ENCODE peak calls at places on chromosomes 16 and 17, in five cellular contexts. One of them, this sample, is unnamed.

GRCh38 chr17:31629696-31630470 is 229.2 kb downstream of the COPRS start:
- DNase-seq in AG10803: peak; percentile 99
- DNase-seq in suprapubic skin: no peak
- DNase-seq in PC-9: no peak
- DNase-seq in fibroblast of the aortic adventitia: peak; percentile 87
- DNase-seq in this sample: no peak

GRCh38 chr17:56939869-56940484 is 20.9 kb downstream of the COIL start:
- DNase-seq in AG10803: peak; percentile 56
- DNase-seq in suprapubic skin: no peak
- DNase-seq in fibroblast of the aortic adventitia: peak; percentile 81
- DNase-seq in PC-9: peak; percentile 2
- DNase-seq in this sample: no peak

GRCh38 chr17:49341356-49341755 is 20.7 kb downstream of the ZNF652 start:
- DNase-seq in suprapubic skin: no peak
- DNase-seq in AG10803: no peak
- DNase-seq in fibroblast of the aortic adventitia: peak; percentile 25
- DNase-seq in PC-9: no peak
- DNase-seq in this sample: no peak

GRCh38 chr16:54086791-54087190 is 199.8 kb downstream of the IRX3 start:
- DNase-seq in AG10803: no peak
- DNase-seq in suprapubic skin: no peak
- DNase-seq in fibroblast of the aortic adventitia: no peak
- DNase-seq in PC-9: no peak
- DNase-seq in this sample: no peak

GRCh38 chr17:62712011-62712615 is 84.6 kb downstream of the MRC2 start:
- DNase-seq in fibroblast of the aortic adventitia: no peak
- DNase-seq in PC-9: no peak
- DNase-seq in AG10803: no peak
- DNase-seq in suprapubic skin: no peak
- DNase-seq in this sample: no peak

GRCh38 chr16:75026892-75027391 is 28.1 kb downstream of the ZNRF1 start:
- DNase-seq in AG10803: no peak
- DNase-seq in fibroblast of the aortic adventitia: peak; percentile 32
- DNase-seq in suprapubic skin: no peak
- DNase-seq in PC-9: no peak
- DNase-seq in this sample: no peak

GRCh38 chr16:46748775-46749705 is 896 bp upstream of the MYLK3 start:
- DNase-seq in PC-9: no peak
- DNase-seq in fibroblast of the aortic adventitia: no peak
- DNase-seq in AG10803: no peak
- DNase-seq in suprapubic skin: peak; percentile 35
- DNase-seq in this sample: no peak

GRCh38 chr17:51853857-51854256 is 304.7 kb downstream of the CA10 start:
- DNase-seq in suprapubic skin: no peak
- DNase-seq in fibroblast of the aortic adventitia: no peak
- DNase-seq in AG10803: no peak
- DNase-seq in PC-9: no peak
- DNase-seq in this sample: no peak

GRCh38 chr16:57315401-57315800 is 30.9 kb upstream of the PLLP start:
- DNase-seq in fibroblast of the aortic adventitia: no peak
- DNase-seq in PC-9: no peak
- DNase-seq in AG10803: no peak
- DNase-seq in suprapubic skin: no peak
- DNase-seq in this sample: no peak

GRCh38 chr17:48036693-48037035 is 933 bp downstream of the COPZ2 start:
- DNase-seq in PC-9: no peak
- DNase-seq in fibroblast of the aortic adventitia: no peak
- DNase-seq in suprapubic skin: no peak
- DNase-seq in AG10803: no peak
- DNase-seq in this sample: no peak

GRCh38 chr17:48038687-48039086 is 1.1 kb upstream of the COPZ2 start:
- DNase-seq in fibroblast of the aortic adventitia: no peak
- DNase-seq in PC-9: no peak
- DNase-seq in suprapubic skin: no peak
- DNase-seq in AG10803: no peak
- DNase-seq in this sample: no peak

GRCh38 chr17:48037924-48038323 is 327 bp upstream of the COPZ2 start:
- DNase-seq in PC-9: no peak
- DNase-seq in suprapubic skin: no peak
- DNase-seq in AG10803: peak; percentile 22
- DNase-seq in fibroblast of the aortic adventitia: no peak
- DNase-seq in this sample: no peak

GRCh38 chr17:48031966-48032365 is 5.6 kb downstream of the COPZ2 start:
- DNase-seq in fibroblast of the aortic adventitia: no peak
- DNase-seq in AG10803: no peak
- DNase-seq in PC-9: no peak
- DNase-seq in suprapubic skin: no peak
- DNase-seq in this sample: no peak

GRCh38 chr17:48037036-48037881 is at the start of gene COPZ2:
- DNase-seq in fibroblast of the aortic adventitia: peak; percentile 49
- DNase-seq in suprapubic skin: no peak
- DNase-seq in PC-9: no peak
- DNase-seq in AG10803: peak; percentile 69
- DNase-seq in this sample: no peak
- TF ChIP-seq CTCF in fibroblast of the aortic adventitia: peak; percentile 61
- TF ChIP-seq CTCF in suprapubic skin: peak; percentile 46
- TF ChIP-seq CTCF in PC-9: no peak
- TF ChIP-seq CTCF in AG10803: peak; percentile 56
- TF ChIP-seq CTCF in this sample: no peak

GRCh38 chr17:76353599-76354316 is at the start of gene PRPSAP1:
- DNase-seq in PC-9: peak; percentile 88
- DNase-seq in suprapubic skin: peak; percentile 91
- DNase-seq in AG10803: peak; percentile 90
- DNase-seq in fibroblast of the aortic adventitia: peak; percentile 93
- DNase-seq in this sample: peak; percentile 82

GRCh38 chr17:76350463-76350862 is 3.3 kb downstream of the PRPSAP1 start:
- DNase-seq in PC-9: no peak
- DNase-seq in fibroblast of the aortic adventitia: no peak
- DNase-seq in AG10803: no peak
- DNase-seq in suprapubic skin: no peak
- DNase-seq in this sample: no peak

GRCh38 chr17:76353004-76353598 is 615 bp downstream of the PRPSAP1 start:
- DNase-seq in fibroblast of the aortic adventitia: no peak
- DNase-seq in PC-9: peak; percentile 35
- DNase-seq in AG10803: no peak
- DNase-seq in suprapubic skin: peak; percentile 74
- DNase-seq in this sample: no peak

GRCh38 chr17:76354317-76354729 is 607 bp upstream of the PRPSAP1 start:
- DNase-seq in AG10803: no peak
- DNase-seq in fibroblast of the aortic adventitia: no peak
- DNase-seq in suprapubic skin: no peak
- DNase-seq in PC-9: no peak
- DNase-seq in this sample: no peak

GRCh38 chr17:76351526-76352071 is 2.1 kb downstream of the PRPSAP1 start:
- DNase-seq in fibroblast of the aortic adventitia: no peak
- DNase-seq in AG10803: no peak
- DNase-seq in suprapubic skin: no peak
- DNase-seq in PC-9: no peak
- DNase-seq in this sample: no peak
- H3K4me3 ChIP-seq in fibroblast of the aortic adventitia: peak overlapping the region; percentile 1
- H3K4me3 ChIP-seq in AG10803: no peak overlapping the region
- H3K4me3 ChIP-seq in suprapubic skin: no peak overlapping the region
- H3K4me3 ChIP-seq in PC-9: no peak overlapping the region
- H3K4me3 ChIP-seq in this sample: no peak overlapping the region

GRCh38 chr16:81313731-81314602 is 795 bp upstream of the GAN start:
- DNase-seq in fibroblast of the aortic adventitia: peak; percentile 18
- DNase-seq in PC-9: no peak
- DNase-seq in AG10803: peak; percentile 53
- DNase-seq in suprapubic skin: no peak
- DNase-seq in this sample: no peak
- TF ChIP-seq CTCF in fibroblast of the aortic adventitia: no peak
- TF ChIP-seq CTCF in PC-9: no peak
- TF ChIP-seq CTCF in AG10803: no peak
- TF ChIP-seq CTCF in suprapubic skin: no peak
- TF ChIP-seq CTCF in this sample: no peak

DNA sequence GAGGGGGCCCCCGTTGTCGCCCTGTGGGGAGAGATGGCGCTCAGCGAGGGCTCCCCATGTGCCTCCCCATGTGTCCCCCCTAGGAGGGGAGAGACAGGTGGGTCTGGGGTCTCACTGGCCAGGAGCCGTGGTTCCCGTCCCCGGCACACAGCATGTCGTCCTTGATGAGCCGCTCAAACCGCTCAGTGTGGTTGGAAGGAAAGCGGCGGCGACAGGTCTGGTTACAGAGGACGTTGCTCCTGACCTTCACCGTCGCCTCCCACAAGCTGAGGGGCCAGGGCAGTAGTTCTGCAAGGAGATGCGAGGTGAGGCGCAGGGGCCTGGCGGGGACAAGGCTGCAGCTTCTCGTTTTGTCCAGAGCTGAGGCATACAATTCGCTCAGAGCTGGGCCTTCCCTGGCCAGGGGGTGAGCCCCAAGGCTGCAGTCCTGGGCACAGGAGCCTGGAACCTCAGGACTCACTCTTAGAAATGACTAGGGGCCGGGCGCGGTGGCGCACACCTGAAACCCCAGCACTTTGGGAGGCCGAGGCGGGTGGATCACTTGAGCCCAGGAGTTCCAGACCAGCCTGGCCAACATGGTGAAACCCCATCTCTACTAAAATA is 22.8 kb upstream of the UBE2I start:
- DNase-seq in PC-9: no peak
- DNase-seq in suprapubic skin: no peak
- DNase-seq in AG10803: no peak
- DNase-seq in fibroblast of the aortic adventitia: no peak
- DNase-seq in this sample: no peak
- H3K4me3 ChIP-seq in PC-9: no peak overlapping the region
- H3K4me3 ChIP-seq in suprapubic skin: no peak overlapping the region
- H3K4me3 ChIP-seq in AG10803: no peak overlapping the region
- H3K4me3 ChIP-seq in fibroblast of the aortic adventitia: no peak overlapping the region
- H3K4me3 ChIP-seq in this sample: no peak overlapping the region

GRCh38 chr16:8855051-8855786 is 13.6 kb downstream of the CARHSP1 start:
- DNase-seq in fibroblast of the aortic adventitia: no peak
- DNase-seq in AG10803: no peak
- DNase-seq in suprapubic skin: no peak
- DNase-seq in PC-9: no peak
- DNase-seq in this sample: no peak
- TF ChIP-seq CTCF in fibroblast of the aortic adventitia: peak; percentile 4
- TF ChIP-seq CTCF in AG10803: no peak
- TF ChIP-seq CTCF in suprapubic skin: no peak
- TF ChIP-seq CTCF in PC-9: no peak
- TF ChIP-seq CTCF in this sample: no peak

DNA sequence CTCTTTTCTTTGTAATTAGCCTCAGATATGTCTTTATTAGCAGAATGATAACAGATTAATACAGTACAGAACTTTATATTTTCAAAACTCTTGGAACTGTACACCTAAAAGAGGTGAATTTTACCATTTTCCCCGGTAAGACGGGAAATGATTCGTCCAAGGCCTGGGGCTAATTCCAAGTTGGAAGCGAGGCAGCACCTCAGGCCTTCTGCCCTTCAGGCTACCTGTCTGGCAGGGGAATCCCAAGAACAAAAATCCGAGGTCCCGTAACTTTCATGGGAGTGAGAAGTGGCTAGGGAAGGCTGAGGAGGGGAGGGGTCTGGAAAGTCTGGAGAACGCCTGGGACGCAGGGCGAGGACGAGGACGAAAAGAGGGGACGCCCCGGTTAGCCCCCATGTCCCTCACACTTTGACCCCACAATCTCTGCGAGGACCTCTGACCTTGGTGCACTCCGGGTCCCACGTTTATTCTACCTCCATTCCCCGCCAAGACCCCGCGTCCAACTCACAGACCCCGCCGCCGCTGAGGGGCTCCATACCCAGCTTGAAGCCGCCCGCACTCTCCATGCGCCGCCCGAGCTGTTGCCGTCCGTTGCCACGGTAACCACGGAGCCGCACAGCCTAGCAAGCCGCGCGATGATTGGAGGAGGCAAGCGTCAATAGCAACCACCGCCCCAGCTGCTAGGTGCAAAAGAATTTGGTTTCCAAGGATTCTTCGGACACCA is at the start of gene HYDIN:
- DNase-seq in fibroblast of the aortic adventitia: peak; percentile 4
- DNase-seq in suprapubic skin: peak; percentile 60
- DNase-seq in PC-9: peak; percentile 90
- DNase-seq in AG10803: peak; percentile 24
- DNase-seq in this sample: peak; percentile 51
- H3K4me3 ChIP-seq in fibroblast of the aortic adventitia: peak within 1 kb of the TSS; percentile 17
- H3K4me3 ChIP-seq in suprapubic skin: peak within 1 kb of the TSS; percentile 6
- H3K4me3 ChIP-seq in PC-9: peak within 1 kb of the TSS; percentile 81
- H3K4me3 ChIP-seq in AG10803: no peak within 1 kb of the TSS
- H3K4me3 ChIP-seq in this sample: peak within 1 kb of the TSS; percentile 70

DNA sequence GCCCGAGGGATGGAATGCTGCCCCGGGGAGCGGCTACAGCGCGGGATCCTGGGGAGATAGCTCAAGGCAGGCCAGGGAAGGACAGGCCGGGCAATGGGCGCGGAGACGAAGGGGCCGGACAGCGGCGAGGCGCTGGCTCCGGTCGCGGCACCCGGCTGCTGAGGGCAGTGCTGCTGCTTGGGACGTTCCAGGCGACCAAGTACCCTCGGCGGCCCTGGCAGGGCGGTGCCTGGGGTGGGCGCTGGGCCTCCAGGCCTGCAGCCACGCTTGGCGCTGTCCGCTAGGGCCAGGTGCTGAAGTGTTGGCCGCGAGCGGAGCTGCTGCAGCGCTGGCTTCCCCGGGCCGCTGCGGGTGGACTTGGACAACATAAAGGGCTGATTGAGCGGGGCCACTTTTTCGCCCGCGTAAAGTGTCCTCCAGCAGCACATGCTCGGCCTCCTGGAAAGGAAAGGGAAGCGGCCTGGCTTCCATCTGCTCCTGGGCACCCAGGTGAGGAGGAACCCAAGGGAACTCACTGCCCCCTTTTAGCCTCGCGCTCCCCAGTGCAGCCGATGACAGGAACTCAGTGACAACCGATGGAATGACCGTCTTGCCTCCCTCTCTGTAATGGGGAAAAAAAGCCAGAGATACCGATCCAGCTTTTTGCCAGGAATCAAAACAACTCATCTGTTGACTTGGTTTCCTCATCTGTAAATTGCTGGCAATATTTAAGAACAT is 23.7 kb downstream of the CLEC3A start:
- DNase-seq in suprapubic skin: peak; percentile 61
- DNase-seq in AG10803: peak; percentile 49
- DNase-seq in fibroblast of the aortic adventitia: peak; percentile 35
- DNase-seq in PC-9: peak; percentile 17
- DNase-seq in this sample: peak; percentile 21
- TF ChIP-seq CTCF in suprapubic skin: no peak
- TF ChIP-seq CTCF in AG10803: no peak
- TF ChIP-seq CTCF in fibroblast of the aortic adventitia: no peak
- TF ChIP-seq CTCF in PC-9: no peak
- TF ChIP-seq CTCF in this sample: peak; percentile 20

GRCh38 chr17:9239821-9240658 is 218.7 kb downstream of the NTN1 start:
- DNase-seq in AG10803: peak; percentile 71
- DNase-seq in PC-9: peak; percentile 51
- DNase-seq in suprapubic skin: peak; percentile 93
- DNase-seq in fibroblast of the aortic adventitia: peak; percentile 53
- DNase-seq in this sample: no peak
- H3K4me3 ChIP-seq in AG10803: peak overlapping the region; percentile 49
- H3K4me3 ChIP-seq in PC-9: no peak overlapping the region
- H3K4me3 ChIP-seq in suprapubic skin: peak overlapping the region; percentile 53
- H3K4me3 ChIP-seq in fibroblast of the aortic adventitia: peak overlapping the region; percentile 54
- H3K4me3 ChIP-seq in this sample: no peak overlapping the region

GRCh38 chr17:4533522-4534502 is 21.4 kb downstream of the MYBBP1A start:
- DNase-seq in suprapubic skin: no peak
- DNase-seq in AG10803: no peak
- DNase-seq in fibroblast of the aortic adventitia: no peak
- DNase-seq in PC-9: peak; percentile 79
- DNase-seq in this sample: no peak
- TF ChIP-seq CTCF in suprapubic skin: no peak
- TF ChIP-seq CTCF in AG10803: no peak
- TF ChIP-seq CTCF in fibroblast of the aortic adventitia: no peak
- TF ChIP-seq CTCF in PC-9: no peak
- TF ChIP-seq CTCF in this sample: no peak

This sample was measured in LNCaP clone FGC.